ENCODE peak calls at places on chromosomes 7 and 10, in six cellular contexts. F is GM06990; N is endothelial cell; G is KG1; H is stimulated activated CD4-positive, alpha-beta T cell treated with anti-CD3 and anti-CD28 coated beads, Interleukin-1b, Interleukin-23, amount 100 ng/mL, for 4 hours; I is putamen. C is an unnamed sample.
A peak's percentile ranks its signal among the peaks of the same experiment; 100 is the strongest.

GRCh38 chr10:44835300-44835699 is 75.8 kb upstream of the TMEM72 start:
- DNase-seq in F (no peak), N (no peak), G (no peak), H (no peak), I (no peak), C (no peak)

GRCh38 chr7:75905785-75906604 is 9.0 kb upstream of the POR start:
- DNase-seq in F (peak; percentile 34), N (peak; percentile 10), G (no peak), H (no peak), I (peak; percentile 69), C (no peak)

GRCh38 chr10:101319241-101319915 is 34.6 kb upstream of the BTRC start:
- DNase-seq in F (no peak), N (no peak), G (no peak), H (no peak), I (peak; percentile 89), C (no peak)

GRCh38 chr7:150845471-150845870 is 6.8 kb upstream of the AOC1 start:
- DNase-seq in F (no peak), N (no peak), G (no peak), H (no peak), I (peak; percentile 5), C (no peak)

GRCh38 chr7:149685455-149685854 is 87.9 kb downstream of the ZNF467 start:
- DNase-seq in F (no peak), N (no peak), G (no peak), H (no peak), I (no peak), C (no peak)

GRCh38 chr10:61835909-61836232 is 65.6 kb upstream of the ARID5B start:
- DNase-seq in F (no peak), N (no peak), G (no peak), H (no peak), I (no peak), C (no peak)

GRCh38 chr7:140439359-140439758 is 35.5 kb downstream of the RAB19 start:
- DNase-seq in F (no peak), N (no peak), G (no peak), H (no peak), I (peak; percentile 58), C (no peak)

GRCh38 chr10:6141296-6142151 is 52.7 kb downstream of the RBM17 start:
- DNase-seq in F (peak; percentile 81), N (no peak), G (no peak), H (no peak), I (no peak), C (peak; percentile 48)

GRCh38 chr10:16828114-16828568 is 10.9 kb upstream of the RSU1 start:
- DNase-seq in F (peak; percentile 24), N (peak; percentile 69), G (peak; percentile 42), H (peak; percentile 58), I (peak; percentile 73), C (peak; percentile 62)

GRCh38 chr7:2109936-2110585 is 122.7 kb downstream of the MAD1L1 start:
- DNase-seq in F (peak; percentile 77), N (no peak), G (no peak), H (peak; percentile 46), I (peak; percentile 58), C (no peak)